ENCODE peak calls at places on chromosomes 3 and 15, in nine cellular contexts. One of them, this sample, is unnamed.

GRCh38 chr3:196096382-196096953 is 14.6 kb upstream of the TFRC start:
- DNase-seq in dorsolateral prefrontal cortex: no peak
- DNase-seq in effector CD4-positive, alpha-beta T cell: no peak
- DNase-seq in activated CD4-positive, alpha-beta T cell treated with anti-CD3 and anti-CD28 coated beads, Interleukin-2, amount 50 U/mL, for 48 hours: no peak
- DNase-seq in A549: no peak
- DNase-seq in progenitor cell of endocrine pancreas: no peak
- DNase-seq in GM06990: peak
- DNase-seq in COR-L47: no peak
- DNase-seq in H54: no peak
- DNase-seq in this sample: peak

GRCh38 chr3:190883973-190884832 is 21.7 kb upstream of the GMNC start:
- DNase-seq in GM06990: peak
- DNase-seq in dorsolateral prefrontal cortex: no peak
- DNase-seq in H54: peak
- DNase-seq in progenitor cell of endocrine pancreas: no peak
- DNase-seq in effector CD4-positive, alpha-beta T cell: peak
- DNase-seq in activated CD4-positive, alpha-beta T cell treated with anti-CD3 and anti-CD28 coated beads, Interleukin-2, amount 50 U/mL, for 48 hours: peak
- DNase-seq in COR-L47: peak
- DNase-seq in A549: peak
- DNase-seq in this sample: no peak

GRCh38 chr3:172522871-172523818 is at the start of gene TNFSF10:
- DNase-seq in dorsolateral prefrontal cortex: no peak
- DNase-seq in effector CD4-positive, alpha-beta T cell: peak
- DNase-seq in progenitor cell of endocrine pancreas: no peak
- DNase-seq in GM06990: peak
- DNase-seq in H54: peak
- DNase-seq in A549: no peak
- DNase-seq in COR-L47: no peak
- DNase-seq in activated CD4-positive, alpha-beta T cell treated with anti-CD3 and anti-CD28 coated beads, Interleukin-2, amount 50 U/mL, for 48 hours: peak
- DNase-seq in this sample: peak

GRCh38 chr3:188185717-188186236 is 31.8 kb downstream of the LPP start:
- DNase-seq in GM06990: no peak
- DNase-seq in activated CD4-positive, alpha-beta T cell treated with anti-CD3 and anti-CD28 coated beads, Interleukin-2, amount 50 U/mL, for 48 hours: no peak
- DNase-seq in progenitor cell of endocrine pancreas: no peak
- DNase-seq in A549: no peak
- DNase-seq in COR-L47: no peak
- DNase-seq in effector CD4-positive, alpha-beta T cell: no peak
- DNase-seq in dorsolateral prefrontal cortex: no peak
- DNase-seq in H54: no peak
- DNase-seq in this sample: no peak

GRCh38 chr15:71743861-71744382 is 66.4 kb upstream of the NR2E3 start:
- DNase-seq in A549: peak
- DNase-seq in effector CD4-positive, alpha-beta T cell: peak
- DNase-seq in COR-L47: peak
- DNase-seq in dorsolateral prefrontal cortex: no peak
- DNase-seq in activated CD4-positive, alpha-beta T cell treated with anti-CD3 and anti-CD28 coated beads, Interleukin-2, amount 50 U/mL, for 48 hours: peak
- DNase-seq in GM06990: no peak
- DNase-seq in H54: no peak
- DNase-seq in progenitor cell of endocrine pancreas: peak
- DNase-seq in this sample: no peak

GRCh38 chr15:77026501-77027110 is 31.7 kb downstream of the PSTPIP1 start:
- DNase-seq in progenitor cell of endocrine pancreas: peak
- DNase-seq in activated CD4-positive, alpha-beta T cell treated with anti-CD3 and anti-CD28 coated beads, Interleukin-2, amount 50 U/mL, for 48 hours: peak
- DNase-seq in GM06990: no peak
- DNase-seq in H54: no peak
- DNase-seq in dorsolateral prefrontal cortex: peak
- DNase-seq in A549: no peak
- DNase-seq in effector CD4-positive, alpha-beta T cell: no peak
- DNase-seq in COR-L47: no peak
- DNase-seq in this sample: no peak

GRCh38 chr3:184523825-184524615 is 37.6 kb upstream of the EPHB3 start:
- DNase-seq in effector CD4-positive, alpha-beta T cell: no peak
- DNase-seq in activated CD4-positive, alpha-beta T cell treated with anti-CD3 and anti-CD28 coated beads, Interleukin-2, amount 50 U/mL, for 48 hours: peak
- DNase-seq in H54: peak
- DNase-seq in dorsolateral prefrontal cortex: no peak
- DNase-seq in GM06990: no peak
- DNase-seq in A549: peak
- DNase-seq in progenitor cell of endocrine pancreas: no peak
- DNase-seq in COR-L47: peak
- DNase-seq in this sample: no peak

GRCh38 chr3:171173732-171174131 is 147.2 kb upstream of the SLC2A2 start:
- DNase-seq in effector CD4-positive, alpha-beta T cell: no peak
- DNase-seq in H54: no peak
- DNase-seq in activated CD4-positive, alpha-beta T cell treated with anti-CD3 and anti-CD28 coated beads, Interleukin-2, amount 50 U/mL, for 48 hours: no peak
- DNase-seq in dorsolateral prefrontal cortex: peak
- DNase-seq in progenitor cell of endocrine pancreas: no peak
- DNase-seq in A549: no peak
- DNase-seq in GM06990: no peak
- DNase-seq in COR-L47: no peak
- DNase-seq in this sample: no peak

GRCh38 chr3:179528786-179529185 is 33.9 kb upstream of the ACTL6A start:
- DNase-seq in H54: peak
- DNase-seq in dorsolateral prefrontal cortex: no peak
- DNase-seq in progenitor cell of endocrine pancreas: no peak
- DNase-seq in COR-L47: no peak
- DNase-seq in A549: no peak
- DNase-seq in effector CD4-positive, alpha-beta T cell: no peak
- DNase-seq in GM06990: no peak
- DNase-seq in activated CD4-positive, alpha-beta T cell treated with anti-CD3 and anti-CD28 coated beads, Interleukin-2, amount 50 U/mL, for 48 hours: no peak
- DNase-seq in this sample: no peak

GRCh38 chr15:100602822-100603393 is 519 bp downstream of the ASB7 start:
- DNase-seq in activated CD4-positive, alpha-beta T cell treated with anti-CD3 and anti-CD28 coated beads, Interleukin-2, amount 50 U/mL, for 48 hours: peak
- DNase-seq in effector CD4-positive, alpha-beta T cell: peak
- DNase-seq in GM06990: peak
- DNase-seq in H54: peak
- DNase-seq in progenitor cell of endocrine pancreas: no peak
- DNase-seq in A549: peak
- DNase-seq in COR-L47: no peak
- DNase-seq in dorsolateral prefrontal cortex: no peak
- DNase-seq in this sample: no peak

GRCh38 chr3:42118762-42119361 is 27.7 kb downstream of the TRAK1 start:
- DNase-seq in dorsolateral prefrontal cortex: peak
- DNase-seq in GM06990: no peak
- DNase-seq in activated CD4-positive, alpha-beta T cell treated with anti-CD3 and anti-CD28 coated beads, Interleukin-2, amount 50 U/mL, for 48 hours: no peak
- DNase-seq in H54: no peak
- DNase-seq in COR-L47: peak
- DNase-seq in progenitor cell of endocrine pancreas: no peak
- DNase-seq in A549: peak
- DNase-seq in effector CD4-positive, alpha-beta T cell: no peak
- DNase-seq in this sample: peak

GRCh38 chr3:136885357-136886213 is 23.6 kb downstream of the NCK1 start:
- DNase-seq in progenitor cell of endocrine pancreas: no peak
- DNase-seq in GM06990: no peak
- DNase-seq in A549: no peak
- DNase-seq in H54: no peak
- DNase-seq in dorsolateral prefrontal cortex: no peak
- DNase-seq in activated CD4-positive, alpha-beta T cell treated with anti-CD3 and anti-CD28 coated beads, Interleukin-2, amount 50 U/mL, for 48 hours: no peak
- DNase-seq in effector CD4-positive, alpha-beta T cell: no peak
- DNase-seq in COR-L47: no peak
- DNase-seq in this sample: no peak

GRCh38 chr3:53808496-53808895 is 37.7 kb downstream of the CHDH start:
- DNase-seq in effector CD4-positive, alpha-beta T cell: no peak
- DNase-seq in H54: no peak
- DNase-seq in dorsolateral prefrontal cortex: no peak
- DNase-seq in activated CD4-positive, alpha-beta T cell treated with anti-CD3 and anti-CD28 coated beads, Interleukin-2, amount 50 U/mL, for 48 hours: no peak
- DNase-seq in progenitor cell of endocrine pancreas: no peak
- DNase-seq in GM06990: no peak
- DNase-seq in COR-L47: no peak
- DNase-seq in A549: no peak
- DNase-seq in this sample: no peak

GRCh38 chr3:115623414-115623868 is at the start of gene GAP43:
- DNase-seq in effector CD4-positive, alpha-beta T cell: no peak
- DNase-seq in activated CD4-positive, alpha-beta T cell treated with anti-CD3 and anti-CD28 coated beads, Interleukin-2, amount 50 U/mL, for 48 hours: peak
- DNase-seq in progenitor cell of endocrine pancreas: no peak
- DNase-seq in COR-L47: peak
- DNase-seq in H54: peak
- DNase-seq in A549: peak
- DNase-seq in GM06990: no peak
- DNase-seq in dorsolateral prefrontal cortex: peak
- DNase-seq in this sample: no peak

GRCh38 chr3:194985031-194985578 is 285.9 kb downstream of the XXYLT1 start:
- DNase-seq in A549: no peak
- DNase-seq in effector CD4-positive, alpha-beta T cell: no peak
- DNase-seq in activated CD4-positive, alpha-beta T cell treated with anti-CD3 and anti-CD28 coated beads, Interleukin-2, amount 50 U/mL, for 48 hours: no peak
- DNase-seq in dorsolateral prefrontal cortex: peak
- DNase-seq in progenitor cell of endocrine pancreas: no peak
- DNase-seq in COR-L47: no peak
- DNase-seq in H54: no peak
- DNase-seq in GM06990: no peak
- DNase-seq in this sample: no peak

GRCh38 chr3:170555329-170555728 is 30.5 kb downstream of the SLC7A14 start:
- DNase-seq in GM06990: no peak
- DNase-seq in H54: no peak
- DNase-seq in A549: no peak
- DNase-seq in progenitor cell of endocrine pancreas: no peak
- DNase-seq in dorsolateral prefrontal cortex: no peak
- DNase-seq in effector CD4-positive, alpha-beta T cell: no peak
- DNase-seq in COR-L47: no peak
- DNase-seq in activated CD4-positive, alpha-beta T cell treated with anti-CD3 and anti-CD28 coated beads, Interleukin-2, amount 50 U/mL, for 48 hours: no peak
- DNase-seq in this sample: no peak

GRCh38 chr3:124886168-124887051 is 755 bp downstream of the ITGB5 start:
- DNase-seq in COR-L47: peak
- DNase-seq in A549: peak
- DNase-seq in progenitor cell of endocrine pancreas: peak
- DNase-seq in effector CD4-positive, alpha-beta T cell: no peak
- DNase-seq in dorsolateral prefrontal cortex: peak
- DNase-seq in activated CD4-positive, alpha-beta T cell treated with anti-CD3 and anti-CD28 coated beads, Interleukin-2, amount 50 U/mL, for 48 hours: peak
- DNase-seq in H54: peak
- DNase-seq in GM06990: peak
- DNase-seq in this sample: no peak

GRCh38 chr3:65907232-65908130 is 131.2 kb downstream of the MAGI1 start:
- DNase-seq in H54: no peak
- DNase-seq in dorsolateral prefrontal cortex: no peak
- DNase-seq in GM06990: no peak
- DNase-seq in activated CD4-positive, alpha-beta T cell treated with anti-CD3 and anti-CD28 coated beads, Interleukin-2, amount 50 U/mL, for 48 hours: no peak
- DNase-seq in effector CD4-positive, alpha-beta T cell: no peak
- DNase-seq in A549: no peak
- DNase-seq in progenitor cell of endocrine pancreas: no peak
- DNase-seq in COR-L47: no peak
- DNase-seq in this sample: no peak

GRCh38 chr3:143751643-143752178 is 96.6 kb downstream of the SLC9A9 start:
- DNase-seq in activated CD4-positive, alpha-beta T cell treated with anti-CD3 and anti-CD28 coated beads, Interleukin-2, amount 50 U/mL, for 48 hours: peak
- DNase-seq in COR-L47: no peak
- DNase-seq in progenitor cell of endocrine pancreas: no peak
- DNase-seq in A549: no peak
- DNase-seq in GM06990: peak
- DNase-seq in dorsolateral prefrontal cortex: no peak
- DNase-seq in effector CD4-positive, alpha-beta T cell: no peak
- DNase-seq in H54: no peak
- DNase-seq in this sample: no peak

GRCh38 chr3:65963787-65964707 is 74.7 kb downstream of the MAGI1 start:
- DNase-seq in COR-L47: no peak
- DNase-seq in effector CD4-positive, alpha-beta T cell: no peak
- DNase-seq in dorsolateral prefrontal cortex: no peak
- DNase-seq in H54: no peak
- DNase-seq in progenitor cell of endocrine pancreas: no peak
- DNase-seq in activated CD4-positive, alpha-beta T cell treated with anti-CD3 and anti-CD28 coated beads, Interleukin-2, amount 50 U/mL, for 48 hours: peak
- DNase-seq in GM06990: peak
- DNase-seq in A549: peak
- DNase-seq in this sample: no peak

GRCh38 chr15:52103217-52104207 is 9.1 kb downstream of the BCL2L10 start:
- DNase-seq in dorsolateral prefrontal cortex: no peak
- DNase-seq in H54: peak
- DNase-seq in activated CD4-positive, alpha-beta T cell treated with anti-CD3 and anti-CD28 coated beads, Interleukin-2, amount 50 U/mL, for 48 hours: peak
- DNase-seq in effector CD4-positive, alpha-beta T cell: no peak
- DNase-seq in GM06990: peak
- DNase-seq in A549: peak
- DNase-seq in COR-L47: no peak
- DNase-seq in progenitor cell of endocrine pancreas: no peak
- DNase-seq in this sample: no peak

This sample was measured in GF-D8.